ENCODE peak calls at places on chromosomes 16 and 17, in seven cellular contexts. R is upper lobe of right lung; J is tibial artery; E is colonic mucosa; Y is left ventricle myocardium inferior; W is gastrocnemius medialis; Z is CD4-positive, CD25-positive, alpha-beta regulatory T cell. S is an unnamed sample.

GRCh38 chr16:87483481-87483880 is 9.3 kb downstream of the ZCCHC14 start:
- DNase-seq in R (no peak), J (no peak), E (no peak), Y (no peak), W (no peak), Z (no peak), S (no peak)

GRCh38 chr16:60636117-60636516 is 1400.1 kb downstream of the CDH8 start:
- DNase-seq in R (no peak), J (no peak), E (no peak), Y (no peak), W (no peak), Z (no peak), S (no peak)

GRCh38 chr17:49951362-49952080 is 17.5 kb upstream of the DLX4 start:
- DNase-seq in R (no peak), J (no peak), E (no peak), Y (no peak), W (no peak), Z (no peak), S (no peak)

GRCh38 chr16:84324439-84325262 is 30.0 kb downstream of the WFDC1 start:
- DNase-seq in R (no peak), J (no peak), E (no peak), Y (no peak), W (no peak), Z (no peak), S (no peak)

GRCh38 chr16:80198995-80199299 is 341.8 kb upstream of the DYNLRB2 start:
- DNase-seq in R (no peak), J (no peak), E (no peak), Y (no peak), W (no peak), Z (no peak), S (no peak)

GRCh38 chr17:72978593-72979218 is 113.8 kb downstream of the SLC39A11 start:
- DNase-seq in R (no peak), J (no peak), E (no peak), Y (no peak), W (no peak), Z (no peak), S (no peak)

GRCh38 chr17:17849863-17850373 is 13.1 kb upstream of the SREBF1 start:
- DNase-seq in R (no peak), J (no peak), E (no peak), Y (peak), W (peak), Z (peak), S (no peak)

GRCh38 chr17:28507567-28508195 is 1.5 kb downstream of the FOXN1 start:
- DNase-seq in R (no peak), J (no peak), E (no peak), Y (no peak), W (no peak), Z (no peak), S (no peak)

GRCh38 chr16:75380870-75381269 is 52.4 kb downstream of the CFDP1 start:
- DNase-seq in R (no peak), J (no peak), E (no peak), Y (no peak), W (no peak), Z (no peak), S (no peak)

GRCh38 chr17:73378974-73379470 is 67.2 kb upstream of the CDC42EP4 start:
- DNase-seq in R (no peak), J (no peak), E (no peak), Y (no peak), W (no peak), Z (no peak), S (no peak)

GRCh38 chr17:8696951-8697745 is 47.5 kb downstream of the CCDC42 start:
- DNase-seq in R (no peak), J (peak), E (no peak), Y (no peak), W (no peak), Z (no peak), S (no peak)

GRCh38 chr17:10336393-10336792 is 36.4 kb downstream of the MYH13 start:
- DNase-seq in R (no peak), J (no peak), E (no peak), Y (no peak), W (no peak), Z (no peak), S (no peak)

GRCh38 chr16:16982614-16983013 is 488.1 kb downstream of the XYLT1 start:
- DNase-seq in R (no peak), J (no peak), E (no peak), Y (no peak), W (no peak), Z (no peak), S (no peak)

GRCh38 chr17:49386373-49386772 is 24.3 kb upstream of the ZNF652 start:
- DNase-seq in R (no peak), J (no peak), E (no peak), Y (no peak), W (no peak), Z (no peak), S (no peak)

GRCh38 chr17:5584971-5585794 is 874 bp upstream of the NLRP1 start:
- DNase-seq in R (no peak), J (no peak), E (no peak), Y (peak), W (no peak), Z (no peak), S (no peak)

GRCh38 chr16:47852991-47853390 is 302.8 kb downstream of the ABCC12 start:
- DNase-seq in R (no peak), J (no peak), E (no peak), Y (no peak), W (no peak), Z (no peak), S (no peak)

GRCh38 chr17:80678621-80679020 is 134.0 kb downstream of the RPTOR start:
- DNase-seq in R (no peak), J (peak), E (no peak), Y (no peak), W (no peak), Z (peak), S (no peak)

GRCh38 chr16:53968896-53969295 is 264.9 kb downstream of the FTO start:
- DNase-seq in R (no peak), J (no peak), E (no peak), Y (no peak), W (no peak), Z (no peak), S (no peak)

GRCh38 chr16:27458196-27458728 is 56.3 kb downstream of the IL21R start:
- DNase-seq in R (no peak), J (no peak), E (no peak), Y (no peak), W (no peak), Z (no peak), S (no peak)

GRCh38 chr16:22314661-22315626 is 17.7 kb downstream of the POLR3E start:
- DNase-seq in R (no peak), J (no peak), E (no peak), Y (no peak), W (no peak), Z (no peak), S (no peak)

GRCh38 chr16:19860146-19861030 is 24.3 kb downstream of the GPRC5B start:
- DNase-seq in R (no peak), J (no peak), E (no peak), Y (no peak), W (no peak), Z (no peak), S (no peak)

GRCh38 chr17:78266231-78266631 is 34.8 kb downstream of the TMEM235 start:
- DNase-seq in R (peak), J (no peak), E (peak), Y (no peak), W (no peak), Z (no peak), S (no peak)

GRCh38 chr17:78266771-78267170 is 35.3 kb downstream of the TMEM235 start:
- DNase-seq in R (peak), J (no peak), E (no peak), Y (no peak), W (no peak), Z (no peak), S (no peak)

GRCh38 chr17:78263736-78264340 is 32.4 kb downstream of the TMEM235 start:
- DNase-seq in R (peak), J (no peak), E (no peak), Y (no peak), W (no peak), Z (no peak), S (no peak)

GRCh38 chr17:78263063-78263735 is 31.8 kb downstream of the TMEM235 start:
- DNase-seq in R (peak), J (no peak), E (peak), Y (peak), W (no peak), Z (peak), S (no peak)

DNA sequence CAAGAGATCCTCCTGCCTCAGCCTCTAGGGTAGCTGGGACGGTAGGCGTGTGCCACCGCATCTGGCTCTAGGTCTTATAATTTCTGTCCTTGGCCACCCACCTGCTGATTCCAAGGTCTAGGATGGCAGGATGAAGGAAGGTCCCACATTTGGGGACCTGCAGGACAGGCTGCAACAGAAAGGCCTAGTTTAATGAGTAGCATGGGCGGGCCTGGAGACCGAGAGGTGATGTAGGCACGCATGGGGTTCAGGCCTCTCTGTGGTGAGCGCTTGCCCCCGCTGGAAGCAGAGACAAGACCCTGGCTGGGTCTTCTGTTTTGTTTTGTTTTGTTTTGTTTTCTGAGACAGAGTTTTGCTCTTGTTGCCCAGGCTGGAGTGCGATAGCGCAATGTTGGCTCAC is 33.7 kb downstream of the TMEM235 start:
- DNase-seq in R (no peak), J (no peak), E (no peak), Y (no peak), W (no peak), Z (no peak), S (no peak)
- H3K27ac ChIP-seq in R (peak), J (no peak), E (no peak), Y (no peak), W (no peak), Z (no peak), S (no peak)

GRCh38 chr16:67594256-67594915 is 32.1 kb downstream of the CTCF start:
- DNase-seq in R (no peak), J (no peak), E (no peak), Y (no peak), W (no peak), Z (no peak), S (no peak)
- H3K27ac ChIP-seq in R (no peak), J (peak), E (no peak), Y (no peak), W (no peak), Z (no peak), S (no peak)

GRCh38 chr16:31385680-31386079 is 7.5 kb upstream of the ITGAD start:
- DNase-seq in R (no peak), J (no peak), E (no peak), Y (no peak), W (no peak), Z (no peak), S (no peak)
- H3K27ac ChIP-seq in R (no peak), J (no peak), E (no peak), Y (no peak), W (no peak), Z (no peak), S (no peak)

GRCh38 chr17:27295945-27296344 is 2.0 kb downstream of the WSB1 start:
- DNase-seq in R (no peak), J (no peak), E (peak), Y (no peak), W (no peak), Z (peak), S (no peak)

GRCh38 chr17:27293898-27294688 is at the start of gene WSB1:
- DNase-seq in R (peak), J (peak), E (peak), Y (peak), W (peak), Z (peak), S (peak)

GRCh38 chr17:27299384-27300049 is 5.6 kb downstream of the WSB1 start:
- DNase-seq in R (no peak), J (no peak), E (no peak), Y (no peak), W (no peak), Z (peak), S (no peak)

GRCh38 chr17:27294689-27295630 is 1.0 kb downstream of the WSB1 start:
- DNase-seq in R (no peak), J (peak), E (peak), Y (no peak), W (peak), Z (peak), S (peak)

GRCh38 chr17:27296427-27296979 is 2.6 kb downstream of the WSB1 start:
- DNase-seq in R (no peak), J (no peak), E (no peak), Y (no peak), W (no peak), Z (peak), S (no peak)
- H3K27ac ChIP-seq in R (peak), J (peak), E (peak), Y (peak), W (peak), Z (peak), S (no peak)

S was measured in substantia nigra.